ENCODE peak calls at places on chromosomes 13 and 19, in nine cellular contexts. N, Y, D, C, O, G, V, P and H are unnamed samples.

GRCh38 chr13:39876258-39876657 is 220.8 kb downstream of the COG6 start:
- DNase-seq in G (no peak), D (no peak), Y (no peak), C (peak), P (no peak), O (no peak), N (no peak), V (no peak), H (peak)

GRCh38 chr13:19605161-19605955 is 28.1 kb upstream of the MPHOSPH8 start:
- DNase-seq in C (no peak), V (no peak), P (no peak), G (no peak), D (no peak), Y (no peak), N (no peak), O (no peak), H (no peak)

GRCh38 chr19:40592170-40592569 is 9.0 kb upstream of the LTBP4 start:
- DNase-seq in G (no peak), P (no peak), V (no peak), O (no peak), N (no peak), Y (no peak), C (no peak), D (no peak), H (no peak)

GRCh38 chr19:34182125-34182524 is 9.8 kb downstream of the LSM14A start:
- DNase-seq in V (no peak), N (no peak), O (no peak), D (no peak), G (no peak), Y (no peak), P (no peak), C (no peak), H (no peak)

GRCh38 chr13:113935081-113935511 is 38.8 kb downstream of the C13orf46 start:
- DNase-seq in P (no peak), Y (no peak), G (no peak), V (no peak), D (peak), C (peak), N (no peak), O (no peak), H (no peak)

GRCh38 chr13:71801781-71802180 is 65.2 kb downstream of the DACH1 start:
- DNase-seq in C (no peak), Y (no peak), V (no peak), N (no peak), G (no peak), P (no peak), O (no peak), D (no peak), H (no peak)

GRCh38 chr13:91714726-91715334 is 316.4 kb downstream of the GPC5 start:
- DNase-seq in G (no peak), C (no peak), N (no peak), V (no peak), P (no peak), O (peak), Y (no peak), D (no peak), H (no peak)

GRCh38 chr13:51621597-51621996 is 37.3 kb downstream of the WDFY2 start:
- DNase-seq in C (no peak), Y (no peak), G (no peak), P (no peak), D (no peak), O (no peak), V (no peak), N (no peak), H (no peak)

GRCh38 chr13:36310417-36311108 is 12.9 kb upstream of the CCDC169 start:
- DNase-seq in V (no peak), Y (no peak), D (no peak), N (no peak), O (no peak), P (no peak), C (no peak), G (no peak), H (no peak)

GRCh38 chr13:39483326-39483725 is 119.7 kb downstream of the LHFPL6 start:
- DNase-seq in V (no peak), P (no peak), C (no peak), N (no peak), G (no peak), Y (no peak), O (no peak), D (no peak), H (no peak)

GRCh38 chr13:50892162-50892944 is 17.2 kb upstream of the RNASEH2B start:
- DNase-seq in Y (peak), V (no peak), P (no peak), O (no peak), N (no peak), G (no peak), C (no peak), D (no peak), H (no peak)

GRCh38 chr13:50244913-50245574 is 229.8 kb downstream of the KCNRG start:
- DNase-seq in V (peak), D (no peak), O (no peak), P (no peak), Y (no peak), N (peak), C (no peak), G (no peak), H (peak)

GRCh38 chr13:89695343-89696257 is 1651.9 kb upstream of the MIR17HG start:
- DNase-seq in P (no peak), D (no peak), N (no peak), O (peak), Y (peak), G (no peak), C (no peak), V (peak), H (peak)

GRCh38 chr19:42634409-42635232 is 39.9 kb upstream of the CEACAM8 start:
- DNase-seq in Y (peak), N (no peak), O (peak), V (peak), D (no peak), C (no peak), P (no peak), G (no peak), H (peak)

GRCh38 chr19:19662866-19663291 is 597 bp downstream of the ATP13A1 start:
- DNase-seq in V (no peak), C (no peak), O (no peak), N (no peak), D (no peak), Y (no peak), P (no peak), G (no peak), H (no peak)

GRCh38 chr19:14407889-14408640 is 11.1 kb downstream of the DDX39A start:
- DNase-seq in P (peak), C (no peak), Y (peak), D (peak), V (peak), N (no peak), G (no peak), O (no peak), H (no peak)
- TF ChIP-seq POLR2A in P (no peak), C (no peak), Y (peak), D (no peak), V (no peak), N (no peak), G (no peak), O (no peak), H (no peak)

GRCh38 chr13:100517135-100517534 is 71.5 kb downstream of the GGACT start:
- DNase-seq in C (no peak), V (peak), G (no peak), N (no peak), Y (peak), D (peak), O (no peak), P (no peak), H (no peak)

GRCh38 chr13:100515410-100515800 is 73.2 kb downstream of the GGACT start:
- DNase-seq in D (no peak), Y (no peak), P (no peak), C (no peak), G (no peak), N (no peak), V (no peak), O (no peak), H (no peak)

GRCh38 chr13:100513987-100514670 is 74.5 kb downstream of the GGACT start:
- DNase-seq in C (no peak), O (no peak), V (no peak), D (no peak), G (no peak), P (no peak), N (no peak), Y (no peak), H (no peak)

GRCh38 chr13:100513171-100513570 is 75.4 kb downstream of the GGACT start:
- DNase-seq in V (no peak), C (no peak), N (no peak), Y (no peak), O (no peak), D (no peak), P (no peak), G (no peak), H (no peak)

DNA sequence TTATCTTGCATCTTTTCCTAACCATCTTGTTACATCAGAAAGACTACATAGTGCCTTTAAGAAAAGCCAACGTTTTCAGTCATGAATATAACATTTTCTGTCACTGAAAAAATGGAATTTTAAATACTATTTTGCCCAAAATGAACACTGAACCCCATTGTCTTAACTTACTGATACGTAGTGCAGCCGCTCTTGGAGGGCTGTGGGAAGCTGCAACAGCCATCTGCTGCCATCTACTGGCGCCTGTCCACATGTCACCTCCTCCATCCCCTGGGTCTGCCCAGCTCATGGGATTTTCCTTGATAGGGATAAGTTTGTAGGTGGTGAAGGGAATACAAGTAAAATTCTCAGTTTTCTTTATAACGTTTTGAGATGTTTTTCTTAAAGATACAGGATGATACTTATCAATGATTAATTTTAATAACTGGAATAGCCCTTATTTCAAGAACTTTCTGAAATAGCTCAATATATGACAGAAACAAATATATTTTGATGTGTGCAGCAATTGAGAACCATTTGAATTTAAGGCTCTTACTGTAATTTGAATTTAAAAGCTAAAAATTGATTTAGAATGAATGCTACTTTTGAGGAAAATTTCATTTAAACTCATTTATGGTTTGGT is 73.7 kb downstream of the GGACT start:
- DNase-seq in Y (peak), V (peak), C (peak), G (no peak), P (peak), N (peak), O (peak), D (peak), H (peak)
- TF ChIP-seq POLR2A in Y (no peak), V (no peak), C (no peak), G (no peak), P (no peak), N (no peak), O (no peak), D (no peak), H (no peak)

GRCh38 chr19:38381138-38381537 is 6.7 kb downstream of the GGN start:
- DNase-seq in C (no peak), Y (no peak), D (no peak), O (no peak), N (no peak), V (no peak), P (no peak), G (no peak), H (no peak)
- TF ChIP-seq POLR2A in C (no peak), Y (no peak), D (no peak), O (no peak), N (no peak), V (no peak), P (no peak), G (no peak), H (no peak)

GRCh38 chr19:46495789-46496099 is at the start of gene PNMA8B:
- DNase-seq in C (no peak), G (no peak), O (peak), Y (no peak), V (no peak), N (peak), D (no peak), P (no peak), H (no peak)
- TF ChIP-seq POLR2A in C (no peak), G (no peak), O (no peak), Y (no peak), V (no peak), N (no peak), D (no peak), P (no peak), H (no peak)

GRCh38 chr19:45001087-45001739 is at the start of gene RELB:
- DNase-seq in P (peak), Y (peak), O (peak), G (peak), D (peak), N (peak), C (peak), V (peak), H (peak)
- TF ChIP-seq POLR2A in P (no peak), Y (no peak), O (no peak), G (no peak), D (no peak), N (no peak), C (no peak), V (no peak), H (no peak)

GRCh38 chr13:48629282-48629681 is 24.4 kb upstream of the CYSLTR2 start:
- DNase-seq in V (peak), N (no peak), C (no peak), D (no peak), G (peak), O (no peak), P (no peak), Y (peak), H (no peak)
- TF ChIP-seq POLR2A in V (no peak), N (no peak), C (no peak), D (no peak), G (no peak), O (no peak), P (no peak), Y (no peak), H (no peak)

DNA sequence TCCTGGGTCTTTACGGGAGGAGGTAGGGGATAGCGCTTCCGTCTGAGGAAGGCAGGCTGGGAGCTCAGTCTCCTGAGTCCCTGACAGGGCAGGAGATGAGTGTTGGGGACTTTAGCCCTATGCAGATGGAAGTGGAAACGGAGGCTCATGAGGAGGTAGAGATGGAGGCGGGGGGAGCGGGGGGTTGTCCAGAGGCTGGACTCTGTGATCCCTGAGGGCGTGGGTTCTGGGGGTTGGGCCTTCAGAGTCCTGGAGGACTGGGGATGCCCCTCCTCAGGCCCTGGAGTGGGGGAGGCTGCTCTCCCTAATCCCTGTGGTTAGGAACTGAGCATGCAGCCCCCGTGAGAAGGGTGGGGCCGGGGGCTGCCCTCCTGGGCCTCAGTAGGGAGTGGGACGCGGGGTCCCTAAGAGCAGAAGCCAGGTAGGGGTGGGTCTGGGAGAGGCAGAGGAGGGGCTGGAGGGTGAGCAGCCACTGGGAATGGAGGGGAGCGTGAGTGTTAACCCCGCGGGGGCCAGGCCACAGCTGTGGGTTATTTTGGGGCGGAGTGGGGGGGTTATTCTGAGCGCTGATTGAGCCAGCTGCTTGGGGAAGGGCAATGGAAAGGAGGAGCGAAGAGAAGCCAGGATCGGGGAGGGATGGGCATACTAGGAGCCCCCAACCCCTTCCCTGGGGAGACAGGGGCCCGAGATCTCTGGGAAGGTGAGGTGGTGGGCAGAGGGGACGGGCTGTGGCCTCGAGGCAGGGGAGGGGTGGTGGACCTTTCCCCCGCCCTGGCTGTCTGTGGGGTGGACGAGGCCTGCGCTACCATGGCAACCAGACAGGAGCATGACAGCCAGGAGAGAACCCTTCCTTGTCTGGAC is 2.8 kb downstream of the GRIN2D start:
- DNase-seq in Y (no peak), G (no peak), V (no peak), O (no peak), D (no peak), P (no peak), N (no peak), C (no peak), H (no peak)
- TF ChIP-seq POLR2A in Y (no peak), G (no peak), V (no peak), O (no peak), D (no peak), P (no peak), N (no peak), C (no peak), H (no peak)

GRCh38 chr19:1400281-1401137 is 833 bp downstream of the GAMT start:
- DNase-seq in P (peak), V (peak), Y (no peak), O (peak), C (no peak), D (no peak), N (no peak), G (no peak), H (no peak)

GRCh38 chr19:1402411-1403070 is 1.2 kb upstream of the GAMT start:
- DNase-seq in V (no peak), G (no peak), O (no peak), N (peak), P (no peak), C (no peak), Y (no peak), D (no peak), H (no peak)

GRCh38 chr19:1399745-1400144 is 1.6 kb downstream of the GAMT start:
- DNase-seq in V (no peak), N (no peak), Y (no peak), G (no peak), P (no peak), C (no peak), D (no peak), O (no peak), H (no peak)

GRCh38 chr19:1401889-1402217 is 511 bp upstream of the GAMT start:
- DNase-seq in G (no peak), D (no peak), P (no peak), V (no peak), N (no peak), Y (no peak), O (no peak), C (no peak), H (no peak)

GRCh38 chr19:1401138-1401888 is at the start of gene GAMT:
- DNase-seq in Y (peak), G (no peak), P (no peak), V (no peak), O (peak), C (no peak), D (no peak), N (no peak), H (no peak)
- TF ChIP-seq POLR2A in Y (no peak), G (no peak), P (no peak), V (no peak), O (no peak), C (no peak), D (no peak), N (no peak), H (peak)

GRCh38 chr19:2509096-2509495 is 33.2 kb downstream of the GADD45B start:
- DNase-seq in Y (no peak), V (no peak), P (no peak), D (no peak), C (no peak), G (no peak), O (no peak), N (no peak), H (no peak)

GRCh38 chr19:2511570-2511969 is 35.6 kb downstream of the GADD45B start:
- DNase-seq in N (no peak), G (no peak), Y (no peak), O (no peak), V (no peak), D (no peak), C (no peak), P (no peak), H (no peak)

GRCh38 chr19:2511991-2512390 is 36.1 kb downstream of the GADD45B start:
- DNase-seq in G (no peak), O (no peak), N (no peak), V (no peak), D (no peak), C (no peak), Y (no peak), P (no peak), H (no peak)

GRCh38 chr19:2514981-2515518 is 39.1 kb downstream of the GADD45B start:
- DNase-seq in C (no peak), V (no peak), P (no peak), D (no peak), G (no peak), Y (no peak), N (no peak), O (no peak), H (no peak)

GRCh38 chr19:2512523-2513431 is 36.9 kb downstream of the GADD45B start:
- DNase-seq in D (no peak), O (no peak), P (no peak), V (peak), N (no peak), G (no peak), C (no peak), Y (no peak), H (no peak)
- TF ChIP-seq POLR2A in D (no peak), O (no peak), P (no peak), V (no peak), N (no peak), G (no peak), C (no peak), Y (no peak), H (no peak)